ENCODE peak calls at places on chromosomes 4 and X, in six cellular contexts. One of them, this sample, is unnamed.

GRCh38 chr4:76120199-76120598 is 28.0 kb downstream of the NUP54 start:
- DNase-seq in prostate gland: no peak
- DNase-seq in Caco-2: no peak
- DNase-seq in cardiac muscle cell: no peak
- DNase-seq in K562: no peak
- DNase-seq in lung: no peak
- DNase-seq in this sample: no peak

GRCh38 chrX:21961142-21961541 is 20.6 kb downstream of the SMS start:
- DNase-seq in lung: no peak
- DNase-seq in prostate gland: no peak
- DNase-seq in K562: no peak
- DNase-seq in cardiac muscle cell: no peak
- DNase-seq in Caco-2: no peak
- DNase-seq in this sample: no peak

GRCh38 chr4:145731026-145731425 is 51.1 kb downstream of the C4orf51 start:
- DNase-seq in K562: no peak
- DNase-seq in prostate gland: peak
- DNase-seq in lung: no peak
- DNase-seq in Caco-2: no peak
- DNase-seq in cardiac muscle cell: no peak
- DNase-seq in this sample: no peak

GRCh38 chr4:73446336-73446938 is 10.4 kb downstream of the AFP start:
- DNase-seq in K562: peak
- DNase-seq in cardiac muscle cell: peak
- DNase-seq in Caco-2: peak
- DNase-seq in prostate gland: peak
- DNase-seq in lung: no peak
- DNase-seq in this sample: no peak

GRCh38 chr4:128591482-128591881 is 218.0 kb upstream of the JADE1 start:
- DNase-seq in prostate gland: no peak
- DNase-seq in K562: no peak
- DNase-seq in lung: no peak
- DNase-seq in cardiac muscle cell: no peak
- DNase-seq in Caco-2: peak
- DNase-seq in this sample: no peak

GRCh38 chrX:30819080-30819479 is 70.0 kb downstream of the TAB3 start:
- DNase-seq in lung: no peak
- DNase-seq in K562: no peak
- DNase-seq in prostate gland: no peak
- DNase-seq in Caco-2: no peak
- DNase-seq in cardiac muscle cell: no peak
- DNase-seq in this sample: no peak

GRCh38 chr4:38493068-38493467 is 170.9 kb upstream of the KLF3 start:
- DNase-seq in prostate gland: no peak
- DNase-seq in K562: peak
- DNase-seq in lung: no peak
- DNase-seq in Caco-2: no peak
- DNase-seq in cardiac muscle cell: no peak
- DNase-seq in this sample: no peak

GRCh38 chr4:124872659-124873058 is 160.1 kb upstream of the ANKRD50 start:
- DNase-seq in lung: no peak
- DNase-seq in Caco-2: no peak
- DNase-seq in cardiac muscle cell: no peak
- DNase-seq in prostate gland: no peak
- DNase-seq in K562: no peak
- DNase-seq in this sample: no peak

GRCh38 chr4:85686398-85686797 is 211.4 kb downstream of the ARHGAP24 start:
- DNase-seq in prostate gland: no peak
- DNase-seq in Caco-2: no peak
- DNase-seq in lung: no peak
- DNase-seq in cardiac muscle cell: no peak
- DNase-seq in K562: no peak
- DNase-seq in this sample: no peak

GRCh38 chrX:39133971-39134370 is 332.7 kb downstream of the MID1IP1 start:
- DNase-seq in cardiac muscle cell: peak
- DNase-seq in K562: peak
- DNase-seq in prostate gland: no peak
- DNase-seq in Caco-2: peak
- DNase-seq in lung: no peak
- DNase-seq in this sample: no peak

GRCh38 chrX:101164766-101165590 is 54.6 kb upstream of the DRP2 start:
- DNase-seq in prostate gland: no peak
- DNase-seq in Caco-2: no peak
- DNase-seq in K562: no peak
- DNase-seq in cardiac muscle cell: no peak
- DNase-seq in lung: no peak
- DNase-seq in this sample: no peak

GRCh38 chr4:85081196-85081595 is 114.7 kb upstream of the WDFY3 start:
- DNase-seq in K562: no peak
- DNase-seq in prostate gland: no peak
- DNase-seq in Caco-2: no peak
- DNase-seq in lung: no peak
- DNase-seq in cardiac muscle cell: no peak
- DNase-seq in this sample: no peak

GRCh38 chrX:40104649-40105015 is 6.9 kb upstream of the BCOR start:
- DNase-seq in Caco-2: no peak
- DNase-seq in K562: peak
- DNase-seq in lung: no peak
- DNase-seq in cardiac muscle cell: peak
- DNase-seq in prostate gland: peak
- DNase-seq in this sample: no peak

GRCh38 chr4:77819409-77819835 is 254 bp upstream of the CNOT6L start:
- DNase-seq in prostate gland: no peak
- DNase-seq in lung: peak
- DNase-seq in cardiac muscle cell: peak
- DNase-seq in Caco-2: peak
- DNase-seq in K562: no peak
- DNase-seq in this sample: peak

GRCh38 chr4:118729287-118730286 is 44.4 kb downstream of the METTL14 start:
- DNase-seq in prostate gland: no peak
- DNase-seq in lung: no peak
- DNase-seq in Caco-2: no peak
- DNase-seq in K562: no peak
- DNase-seq in cardiac muscle cell: no peak
- DNase-seq in this sample: no peak

GRCh38 chr4:62683799-62684566 is 1483.9 kb downstream of the ADGRL3 start:
- DNase-seq in K562: no peak
- DNase-seq in cardiac muscle cell: no peak
- DNase-seq in lung: no peak
- DNase-seq in Caco-2: no peak
- DNase-seq in prostate gland: no peak
- DNase-seq in this sample: no peak

GRCh38 chrX:122625821-122626220 is 558.3 kb upstream of the GRIA3 start:
- DNase-seq in cardiac muscle cell: no peak
- DNase-seq in Caco-2: no peak
- DNase-seq in prostate gland: no peak
- DNase-seq in lung: no peak
- DNase-seq in K562: no peak
- DNase-seq in this sample: no peak

GRCh38 chrX:31217111-31217510 is 145.3 kb upstream of the FTHL17 start:
- DNase-seq in prostate gland: no peak
- DNase-seq in Caco-2: no peak
- DNase-seq in cardiac muscle cell: no peak
- DNase-seq in lung: no peak
- DNase-seq in K562: no peak
- DNase-seq in this sample: no peak

GRCh38 chrX:73289039-73289438 is 74.4 kb upstream of the NAP1L2 start:
- DNase-seq in K562: no peak
- DNase-seq in cardiac muscle cell: no peak
- DNase-seq in prostate gland: no peak
- DNase-seq in Caco-2: no peak
- DNase-seq in lung: no peak
- DNase-seq in this sample: no peak

GRCh38 chr4:3765271-3766206 is 646 bp upstream of the ADRA2C start:
- DNase-seq in lung: no peak
- DNase-seq in cardiac muscle cell: peak
- DNase-seq in K562: peak
- DNase-seq in Caco-2: peak
- DNase-seq in prostate gland: no peak
- DNase-seq in this sample: peak

GRCh38 chr4:113145519-113146291 is 96.3 kb downstream of the ANK2 start:
- DNase-seq in cardiac muscle cell: peak
- DNase-seq in K562: no peak
- DNase-seq in prostate gland: no peak
- DNase-seq in lung: no peak
- DNase-seq in Caco-2: no peak
- DNase-seq in this sample: no peak

GRCh38 chr4:174265917-174266316 is 17.6 kb downstream of the FBXO8 start:
- DNase-seq in K562: no peak
- DNase-seq in prostate gland: no peak
- DNase-seq in cardiac muscle cell: no peak
- DNase-seq in lung: no peak
- DNase-seq in Caco-2: no peak
- DNase-seq in this sample: no peak

GRCh38 chr4:25813705-25814104 is 49.1 kb downstream of the SEL1L3 start:
- DNase-seq in prostate gland: no peak
- DNase-seq in cardiac muscle cell: no peak
- DNase-seq in Caco-2: peak
- DNase-seq in K562: no peak
- DNase-seq in lung: peak
- DNase-seq in this sample: no peak

GRCh38 chr4:1082215-1083182 is 30.9 kb downstream of the RNF212 start:
- DNase-seq in Caco-2: no peak
- DNase-seq in prostate gland: peak
- DNase-seq in lung: peak
- DNase-seq in cardiac muscle cell: no peak
- DNase-seq in K562: no peak
- DNase-seq in this sample: no peak

GRCh38 chr4:33911951-33912350 is 2332.4 kb downstream of the ARAP2 start:
- DNase-seq in Caco-2: no peak
- DNase-seq in prostate gland: no peak
- DNase-seq in cardiac muscle cell: no peak
- DNase-seq in K562: no peak
- DNase-seq in lung: no peak
- DNase-seq in this sample: no peak

GRCh38 chrX:68724531-68725020 is 77.1 kb downstream of the STARD8 start:
- DNase-seq in prostate gland: no peak
- DNase-seq in lung: no peak
- DNase-seq in Caco-2: no peak
- DNase-seq in K562: no peak
- DNase-seq in cardiac muscle cell: no peak
- DNase-seq in this sample: no peak

GRCh38 chrX:8738588-8739189 is 6.8 kb upstream of the ANOS1 start:
- DNase-seq in Caco-2: peak
- DNase-seq in prostate gland: peak
- DNase-seq in K562: peak
- DNase-seq in cardiac muscle cell: peak
- DNase-seq in lung: peak
- DNase-seq in this sample: no peak

GRCh38 chrX:122046815-122047214 is 999.4 kb downstream of the GLUD2 start:
- DNase-seq in cardiac muscle cell: no peak
- DNase-seq in prostate gland: no peak
- DNase-seq in Caco-2: no peak
- DNase-seq in K562: no peak
- DNase-seq in lung: no peak
- DNase-seq in this sample: no peak

GRCh38 chr4:151358266-151358665 is 32.9 kb upstream of the SH3D19 start:
- DNase-seq in Caco-2: no peak
- DNase-seq in lung: no peak
- DNase-seq in prostate gland: no peak
- DNase-seq in cardiac muscle cell: no peak
- DNase-seq in K562: no peak
- DNase-seq in this sample: no peak

GRCh38 chr4:164345756-164346155 is 408.2 kb upstream of the SMIM31 start:
- DNase-seq in prostate gland: no peak
- DNase-seq in K562: no peak
- DNase-seq in lung: no peak
- DNase-seq in cardiac muscle cell: no peak
- DNase-seq in Caco-2: no peak
- DNase-seq in this sample: no peak

GRCh38 chrX:23435575-23435974 is 100.9 kb downstream of the PTCHD1 start:
- DNase-seq in prostate gland: no peak
- DNase-seq in K562: no peak
- DNase-seq in cardiac muscle cell: no peak
- DNase-seq in lung: no peak
- DNase-seq in Caco-2: no peak
- DNase-seq in this sample: no peak

GRCh38 chr4:53365121-53365485 is 758 bp downstream of the SCFD2 start:
- DNase-seq in K562: peak
- DNase-seq in Caco-2: peak
- DNase-seq in prostate gland: no peak
- DNase-seq in lung: no peak
- DNase-seq in cardiac muscle cell: peak
- DNase-seq in this sample: no peak
- TF ChIP-seq CTCF in K562: no peak
- TF ChIP-seq CTCF in Caco-2: no peak
- TF ChIP-seq CTCF in prostate gland: no peak
- TF ChIP-seq CTCF in lung: no peak
- TF ChIP-seq CTCF in cardiac muscle cell: no peak
- TF ChIP-seq CTCF in this sample: no peak

DNA sequence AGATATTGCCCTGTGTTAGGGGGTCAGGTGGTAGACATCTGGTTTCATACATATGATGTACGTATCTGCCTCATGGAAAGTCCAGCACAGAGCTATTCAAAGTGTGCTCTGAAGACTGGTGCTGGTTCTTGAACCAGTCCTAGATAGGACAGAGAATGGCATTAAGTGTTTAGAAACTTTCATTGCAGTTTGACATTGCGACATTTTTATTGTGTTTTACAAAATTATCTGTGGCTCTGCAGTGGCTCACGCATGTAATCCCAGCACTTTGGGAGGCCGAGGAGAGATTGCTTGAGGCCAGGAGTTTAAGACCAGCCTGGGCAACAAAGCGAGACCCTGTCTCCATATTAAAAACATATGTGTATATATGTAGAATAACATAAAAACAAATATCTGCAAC is 56.9 kb downstream of the USP9X start:
- DNase-seq in prostate gland: no peak
- DNase-seq in K562: no peak
- DNase-seq in lung: no peak
- DNase-seq in Caco-2: no peak
- DNase-seq in cardiac muscle cell: no peak
- DNase-seq in this sample: no peak
- TF ChIP-seq CTCF in prostate gland: no peak
- TF ChIP-seq CTCF in K562: no peak
- TF ChIP-seq CTCF in lung: no peak
- TF ChIP-seq CTCF in Caco-2: no peak
- TF ChIP-seq CTCF in cardiac muscle cell: no peak
- TF ChIP-seq CTCF in this sample: no peak

GRCh38 chrX:77160301-77160700 is 286.9 kb upstream of the FGF16 start:
- DNase-seq in prostate gland: no peak
- DNase-seq in Caco-2: peak
- DNase-seq in lung: no peak
- DNase-seq in cardiac muscle cell: no peak
- DNase-seq in K562: peak
- DNase-seq in this sample: no peak
- TF ChIP-seq CTCF in prostate gland: no peak
- TF ChIP-seq CTCF in Caco-2: peak
- TF ChIP-seq CTCF in lung: no peak
- TF ChIP-seq CTCF in cardiac muscle cell: no peak
- TF ChIP-seq CTCF in K562: peak
- TF ChIP-seq CTCF in this sample: peak

DNA sequence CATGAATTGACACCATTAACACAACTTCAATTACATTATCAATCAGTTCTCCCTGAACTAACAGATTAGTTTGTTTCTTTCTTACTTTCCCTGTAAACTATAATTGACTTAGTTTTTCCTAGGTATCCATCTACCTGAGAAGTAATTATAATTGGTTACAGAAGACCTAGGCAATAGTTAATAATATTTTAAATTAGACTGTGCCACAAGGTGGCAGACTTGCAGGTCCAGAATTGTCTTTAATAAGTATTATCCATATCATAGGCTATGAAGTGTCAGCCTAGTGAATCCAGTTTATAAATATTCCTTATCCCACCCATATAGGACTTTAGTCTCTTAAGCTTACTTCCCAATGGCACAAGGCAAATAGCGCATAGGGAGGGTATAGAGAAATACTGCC is 48.9 kb upstream of the FAM47B start:
- DNase-seq in Caco-2: no peak
- DNase-seq in cardiac muscle cell: peak
- DNase-seq in prostate gland: no peak
- DNase-seq in lung: no peak
- DNase-seq in K562: peak
- DNase-seq in this sample: no peak
- TF ChIP-seq CTCF in Caco-2: no peak
- TF ChIP-seq CTCF in cardiac muscle cell: peak
- TF ChIP-seq CTCF in prostate gland: peak
- TF ChIP-seq CTCF in lung: no peak
- TF ChIP-seq CTCF in K562: no peak
- TF ChIP-seq CTCF in this sample: peak